ENCODE peak calls at places on chromosomes 3 and 15, in nine cellular contexts. J, K, I, L, N, T, D, H and F are unnamed samples. For H3K4me1, the result is how much of the 10 kb centered on the place peaks cover.

GRCh38 chr3:60585918-60586317 is 665.3 kb downstream of the FHIT start:
- DNase-seq in L (no peak), H (no peak), I (no peak), N (no peak), D (no peak), T (no peak), J (no peak), K (no peak), F (no peak)

GRCh38 chr15:76991741-76992645 is 2.9 kb upstream of the PSTPIP1 start:
- DNase-seq in J (peak), D (no peak), K (no peak), N (no peak), H (peak), T (no peak), I (no peak), L (no peak), F (no peak)

GRCh38 chr3:169218314-169218983 is 445.1 kb downstream of the MECOM start:
- DNase-seq in K (peak), L (peak), H (no peak), N (no peak), J (no peak), T (peak), D (peak), I (no peak), F (peak)

GRCh38 chr3:146921693-146922092 is 316.5 kb upstream of the PLSCR5 start:
- DNase-seq in N (no peak), L (no peak), I (no peak), T (no peak), D (no peak), H (no peak), K (no peak), J (no peak), F (no peak)

GRCh38 chr3:89690649-89691048 is 583.2 kb downstream of the EPHA3 start:
- DNase-seq in D (no peak), J (no peak), T (peak), I (no peak), N (no peak), H (no peak), K (no peak), L (peak), F (no peak)

GRCh38 chr3:123758081-123758564 is 126.0 kb downstream of the MYLK start:
- DNase-seq in J (no peak), L (peak), T (peak), D (no peak), K (no peak), H (no peak), I (no peak), N (no peak), F (no peak)

GRCh38 chr3:4644954-4645353 is 151.8 kb downstream of the ITPR1 start:
- DNase-seq in T (peak), K (no peak), I (no peak), N (no peak), D (no peak), L (no peak), H (no peak), J (no peak), F (no peak)

GRCh38 chr15:23072633-23073032 is 33.3 kb upstream of the TUBGCP5 start:
- DNase-seq in D (no peak), N (no peak), L (no peak), K (no peak), I (no peak), T (no peak), H (no peak), J (no peak), F (no peak)

GRCh38 chr3:67278015-67278618 is 280.0 kb downstream of the KBTBD8 start:
- DNase-seq in T (no peak), L (no peak), H (no peak), J (no peak), K (no peak), N (no peak), D (no peak), I (no peak), F (no peak)

GRCh38 chr3:128466840-128467541 is at the start of gene DNAJB8:
- DNase-seq in H (no peak), I (no peak), K (no peak), D (no peak), N (no peak), T (no peak), J (no peak), L (no peak), F (no peak)

GRCh38 chr3:15769256-15769915 is 28.4 kb downstream of the ANKRD28 start:
- DNase-seq in D (no peak), K (no peak), N (no peak), J (no peak), T (peak), I (no peak), H (no peak), L (peak), F (no peak)

GRCh38 chr15:75198560-75199346 is 2.9 kb upstream of the C15orf39 start:
- DNase-seq in D (no peak), N (peak), H (no peak), K (peak), T (no peak), L (peak), J (no peak), I (no peak), F (no peak)

GRCh38 chr3:196666001-196666867 is 26.7 kb downstream of the NRROS start:
- DNase-seq in T (peak), H (no peak), K (no peak), L (peak), N (no peak), D (no peak), I (peak), J (no peak), F (no peak)

GRCh38 chr15:85974348-85974705 is 105.3 kb upstream of the AGBL1 start:
- DNase-seq in D (no peak), J (no peak), K (no peak), N (no peak), L (no peak), I (no peak), H (no peak), T (peak), F (no peak)

GRCh38 chr3:134153761-134154160 is 96.9 kb downstream of the RYK start:
- DNase-seq in J (no peak), I (no peak), T (no peak), D (no peak), K (no peak), L (no peak), H (no peak), N (no peak), F (no peak)

DNA sequence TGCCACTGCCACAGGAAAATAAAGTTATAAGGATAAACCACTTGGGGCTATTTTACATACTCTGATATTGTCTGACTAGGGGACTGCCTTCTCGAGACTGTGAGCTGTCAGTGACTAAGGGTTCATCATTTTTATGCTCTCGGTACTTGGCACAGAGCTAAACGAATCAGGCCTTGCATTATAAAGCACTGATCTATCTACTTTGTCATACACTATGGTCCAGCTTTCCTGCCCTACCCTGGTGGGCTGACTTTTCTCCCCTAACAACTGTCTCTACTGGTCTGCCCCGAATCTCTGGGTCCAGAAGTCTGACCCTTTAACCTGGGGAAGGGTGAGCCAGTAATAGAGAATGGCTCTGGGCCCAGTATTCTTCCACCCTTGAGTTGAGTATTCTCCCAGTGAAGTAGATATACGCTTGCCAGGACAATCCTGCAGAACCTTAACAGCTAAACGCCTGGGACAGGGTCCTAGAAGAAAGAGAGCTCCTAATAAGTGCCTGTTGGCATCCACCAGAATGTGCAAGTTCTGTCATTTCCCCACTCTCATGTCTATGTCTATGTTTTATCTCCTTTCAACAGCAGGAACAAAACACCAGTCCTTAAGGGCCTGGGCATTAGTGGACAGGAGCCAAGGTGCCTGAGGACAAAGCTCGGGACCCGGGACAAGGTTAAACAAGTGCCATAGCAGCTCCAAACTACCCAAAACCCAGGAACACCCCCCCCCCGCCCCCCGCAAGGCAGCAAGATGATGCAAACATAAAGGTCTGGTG is 1.3 kb downstream of the LARP6 start:
- DNase-seq in T (peak), J (no peak), D (peak), L (no peak), I (no peak), N (no peak), H (no peak), K (peak), F (no peak)
- H3K4me3 ChIP-seq in T (peak), J (no peak), D (peak), L (peak), I (peak), N (no peak), H (no peak), K (no peak), F (peak)

GRCh38 chr15:78327442-78327841 is 12.7 kb upstream of the CRABP1 start:
- DNase-seq in I (no peak), L (no peak), H (no peak), K (no peak), T (no peak), J (no peak), N (no peak), D (no peak), F (no peak)

GRCh38 chr15:78322724-78323395 is 17.3 kb upstream of the CRABP1 start:
- DNase-seq in J (no peak), L (no peak), T (no peak), N (no peak), D (no peak), K (no peak), I (no peak), H (no peak), F (no peak)

GRCh38 chr15:78322243-78322642 is 17.9 kb upstream of the CRABP1 start:
- DNase-seq in D (peak), N (no peak), T (peak), L (peak), K (peak), H (no peak), J (no peak), I (no peak), F (no peak)

GRCh38 chr15:78323693-78324092 is 16.5 kb upstream of the CRABP1 start:
- DNase-seq in I (no peak), L (no peak), J (no peak), H (no peak), D (no peak), T (no peak), K (no peak), N (no peak), F (no peak)

GRCh38 chr15:78325092-78325843 is 14.9 kb upstream of the CRABP1 start:
- DNase-seq in T (peak), I (no peak), D (no peak), K (no peak), N (no peak), L (no peak), H (no peak), J (no peak), F (no peak)
- H3K4me1 ChIP-seq in T (under half), I (under half), D (under half), K (under half), N (under half), L (under half), H (under half), J (under half), F (under half)

GRCh38 chr3:99901200-99901926 is 83.7 kb downstream of the CMSS1 start:
- DNase-seq in L (peak), K (no peak), N (no peak), D (no peak), T (peak), J (no peak), I (no peak), H (no peak), F (no peak)
- H3K4me3 ChIP-seq in L (no peak), K (no peak), N (no peak), D (peak), T (peak), J (no peak), I (no peak), H (no peak), F (no peak)

GRCh38 chr15:58486564-58486963 is 54.8 kb downstream of the LIPC start:
- DNase-seq in L (no peak), N (no peak), I (no peak), K (no peak), J (no peak), D (no peak), H (no peak), T (no peak), F (no peak)
- H3K4me1 ChIP-seq in L (under half), N (under half), I (under half), K (under half), J (half or more), D (under half), H (under half), T (under half), F (under half)

DNA sequence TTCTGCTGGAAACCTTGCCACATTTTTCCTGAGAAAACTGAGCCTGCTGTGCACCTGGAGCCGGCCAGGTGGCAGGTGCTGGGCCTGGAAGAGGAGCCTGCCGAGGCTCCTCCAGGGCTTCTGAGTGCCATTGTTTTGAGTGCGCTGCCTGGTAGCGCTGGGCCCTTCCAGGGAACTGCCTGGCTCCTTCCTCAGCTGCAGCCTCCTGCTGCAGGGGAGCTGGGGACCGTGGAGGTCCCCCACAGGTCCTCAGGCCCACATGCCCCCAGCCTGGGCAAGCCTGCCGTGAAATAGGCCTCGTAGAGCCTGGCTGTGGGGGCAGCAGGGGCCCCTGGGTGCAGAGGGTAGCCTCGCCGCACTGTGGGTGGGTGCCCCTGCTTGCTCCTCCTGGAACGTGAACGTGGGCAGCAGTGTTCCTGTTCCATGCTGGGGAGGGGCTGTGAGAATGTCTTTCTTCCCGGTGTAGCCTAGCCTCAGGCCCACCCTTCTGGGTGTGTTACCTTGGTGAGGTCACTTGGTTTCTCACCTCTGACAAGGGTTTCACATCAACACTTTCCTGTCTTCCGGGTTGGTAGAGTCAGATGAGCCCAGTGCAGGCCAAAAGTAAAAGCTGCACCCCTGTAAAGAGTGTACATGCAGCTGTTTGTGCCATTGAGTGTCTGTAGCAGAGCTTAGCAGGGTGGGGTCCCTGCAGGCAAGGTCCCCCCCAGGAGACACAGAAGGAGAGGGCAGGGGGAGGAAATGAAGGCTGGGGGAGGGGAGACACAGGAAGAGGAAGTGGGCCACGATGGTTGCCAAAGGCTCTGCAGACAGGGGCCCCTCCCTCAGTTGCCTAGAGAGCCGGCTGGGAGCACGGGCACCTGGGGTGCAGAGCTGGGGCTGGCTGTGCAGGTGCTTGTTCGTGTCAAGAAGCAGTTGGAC is 34.5 kb downstream of the KLF13 start:
- DNase-seq in L (no peak), H (no peak), K (peak), T (no peak), D (no peak), N (peak), I (no peak), J (peak), F (no peak)
- H3K4me3 ChIP-seq in L (no peak), H (no peak), K (no peak), T (no peak), D (peak), N (peak), I (no peak), J (peak), F (no peak)